ENCODE peak calls at places on chromosome 2, in nine cellular contexts. One of them, this sample, is unnamed.

GRCh38 chr2:187263675-187264580 is 184.1 kb downstream of the CALCRL start:
- DNase-seq in cardiac muscle cell: no peak
- DNase-seq in tibial nerve: no peak
- DNase-seq in foreskin fibroblast: no peak
- DNase-seq in HepG2: no peak
- DNase-seq in HCT116: no peak
- DNase-seq in AG04449: no peak
- DNase-seq in fibroblast of mammary gland: no peak
- DNase-seq in BJ: no peak
- DNase-seq in this sample: no peak

GRCh38 chr2:119475225-119475856 is 43.7 kb downstream of the TMEM37 start:
- DNase-seq in AG04449: no peak
- DNase-seq in BJ: no peak
- DNase-seq in HepG2: peak
- DNase-seq in foreskin fibroblast: no peak
- DNase-seq in HCT116: no peak
- DNase-seq in cardiac muscle cell: no peak
- DNase-seq in fibroblast of mammary gland: no peak
- DNase-seq in tibial nerve: no peak
- DNase-seq in this sample: no peak

GRCh38 chr2:9806656-9807055 is 36.6 kb upstream of the TAF1B start:
- DNase-seq in HepG2: no peak
- DNase-seq in cardiac muscle cell: no peak
- DNase-seq in BJ: no peak
- DNase-seq in foreskin fibroblast: no peak
- DNase-seq in HCT116: no peak
- DNase-seq in AG04449: no peak
- DNase-seq in fibroblast of mammary gland: no peak
- DNase-seq in tibial nerve: no peak
- DNase-seq in this sample: no peak

GRCh38 chr2:241561811-241562210 is 3.3 kb downstream of the BOK start:
- DNase-seq in HepG2: no peak
- DNase-seq in foreskin fibroblast: peak
- DNase-seq in HCT116: no peak
- DNase-seq in AG04449: no peak
- DNase-seq in fibroblast of mammary gland: peak
- DNase-seq in tibial nerve: no peak
- DNase-seq in BJ: no peak
- DNase-seq in cardiac muscle cell: peak
- DNase-seq in this sample: peak

GRCh38 chr2:133658020-133658903 is 90.0 kb upstream of the NCKAP5 start:
- DNase-seq in AG04449: no peak
- DNase-seq in cardiac muscle cell: no peak
- DNase-seq in fibroblast of mammary gland: no peak
- DNase-seq in BJ: no peak
- DNase-seq in HCT116: no peak
- DNase-seq in HepG2: no peak
- DNase-seq in foreskin fibroblast: no peak
- DNase-seq in tibial nerve: no peak
- DNase-seq in this sample: no peak

GRCh38 chr2:237020086-237020485 is 65.6 kb upstream of the COPS8 start:
- DNase-seq in AG04449: no peak
- DNase-seq in foreskin fibroblast: peak
- DNase-seq in cardiac muscle cell: no peak
- DNase-seq in BJ: no peak
- DNase-seq in HCT116: no peak
- DNase-seq in HepG2: no peak
- DNase-seq in fibroblast of mammary gland: no peak
- DNase-seq in tibial nerve: no peak
- DNase-seq in this sample: no peak

GRCh38 chr2:96815326-96816126 is 542 bp upstream of the CNNM3 start:
- DNase-seq in tibial nerve: no peak
- DNase-seq in BJ: no peak
- DNase-seq in AG04449: no peak
- DNase-seq in foreskin fibroblast: peak
- DNase-seq in cardiac muscle cell: peak
- DNase-seq in HCT116: no peak
- DNase-seq in fibroblast of mammary gland: peak
- DNase-seq in HepG2: peak
- DNase-seq in this sample: no peak

GRCh38 chr2:52572469-52572894 is 1195.1 kb upstream of the CHAC2 start:
- DNase-seq in AG04449: no peak
- DNase-seq in BJ: no peak
- DNase-seq in tibial nerve: no peak
- DNase-seq in foreskin fibroblast: no peak
- DNase-seq in fibroblast of mammary gland: no peak
- DNase-seq in cardiac muscle cell: no peak
- DNase-seq in HepG2: no peak
- DNase-seq in HCT116: no peak
- DNase-seq in this sample: no peak

GRCh38 chr2:67394734-67395133 is 2.4 kb upstream of the ETAA1 start:
- DNase-seq in HCT116: no peak
- DNase-seq in cardiac muscle cell: peak
- DNase-seq in AG04449: no peak
- DNase-seq in HepG2: no peak
- DNase-seq in foreskin fibroblast: peak
- DNase-seq in tibial nerve: no peak
- DNase-seq in BJ: no peak
- DNase-seq in fibroblast of mammary gland: peak
- DNase-seq in this sample: no peak

GRCh38 chr2:26453421-26454329 is 24.2 kb downstream of the OTOF start:
- DNase-seq in fibroblast of mammary gland: no peak
- DNase-seq in AG04449: no peak
- DNase-seq in tibial nerve: no peak
- DNase-seq in foreskin fibroblast: no peak
- DNase-seq in HCT116: no peak
- DNase-seq in cardiac muscle cell: no peak
- DNase-seq in HepG2: no peak
- DNase-seq in BJ: no peak
- DNase-seq in this sample: no peak

GRCh38 chr2:31217465-31218200 is at the start of gene CAPN14:
- DNase-seq in AG04449: no peak
- DNase-seq in cardiac muscle cell: no peak
- DNase-seq in HepG2: no peak
- DNase-seq in tibial nerve: no peak
- DNase-seq in fibroblast of mammary gland: no peak
- DNase-seq in foreskin fibroblast: peak
- DNase-seq in BJ: no peak
- DNase-seq in HCT116: no peak
- DNase-seq in this sample: no peak

GRCh38 chr2:159211447-159212396 is 74.8 kb downstream of the WDSUB1 start:
- DNase-seq in foreskin fibroblast: no peak
- DNase-seq in BJ: no peak
- DNase-seq in cardiac muscle cell: no peak
- DNase-seq in HepG2: peak
- DNase-seq in AG04449: no peak
- DNase-seq in HCT116: no peak
- DNase-seq in fibroblast of mammary gland: no peak
- DNase-seq in tibial nerve: no peak
- DNase-seq in this sample: no peak

DNA sequence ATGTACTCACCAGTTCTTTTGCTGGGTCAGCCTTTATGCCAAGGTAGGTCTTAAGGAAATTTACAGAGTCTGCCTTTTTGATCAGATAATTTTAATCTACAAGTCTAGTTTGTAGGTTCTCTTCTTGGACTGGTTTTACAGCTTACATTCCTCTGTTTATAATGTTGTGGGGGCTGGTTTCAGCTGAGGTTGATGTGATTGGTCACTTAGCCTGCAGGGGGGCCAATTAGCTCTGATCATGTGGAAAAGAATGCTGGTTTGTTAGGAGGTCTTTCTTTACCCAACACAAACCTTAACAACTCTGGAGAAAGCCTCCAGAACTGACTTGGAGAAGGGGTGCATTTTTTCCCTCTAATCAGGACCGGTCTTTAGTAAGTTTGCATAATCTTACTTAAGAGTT is at the start of gene KCNJ13:
- DNase-seq in foreskin fibroblast: no peak
- DNase-seq in AG04449: no peak
- DNase-seq in cardiac muscle cell: no peak
- DNase-seq in fibroblast of mammary gland: no peak
- DNase-seq in HepG2: no peak
- DNase-seq in HCT116: no peak
- DNase-seq in BJ: no peak
- DNase-seq in tibial nerve: no peak
- DNase-seq in this sample: peak
- H3K4me3 ChIP-seq in foreskin fibroblast: no peak
- H3K4me3 ChIP-seq in AG04449: no peak
- H3K4me3 ChIP-seq in cardiac muscle cell: no peak
- H3K4me3 ChIP-seq in fibroblast of mammary gland: no peak
- H3K4me3 ChIP-seq in HepG2: no peak
- H3K4me3 ChIP-seq in HCT116: no peak
- H3K4me3 ChIP-seq in BJ: no peak
- H3K4me3 ChIP-seq in tibial nerve: no peak
- H3K4me3 ChIP-seq in this sample: no peak

DNA sequence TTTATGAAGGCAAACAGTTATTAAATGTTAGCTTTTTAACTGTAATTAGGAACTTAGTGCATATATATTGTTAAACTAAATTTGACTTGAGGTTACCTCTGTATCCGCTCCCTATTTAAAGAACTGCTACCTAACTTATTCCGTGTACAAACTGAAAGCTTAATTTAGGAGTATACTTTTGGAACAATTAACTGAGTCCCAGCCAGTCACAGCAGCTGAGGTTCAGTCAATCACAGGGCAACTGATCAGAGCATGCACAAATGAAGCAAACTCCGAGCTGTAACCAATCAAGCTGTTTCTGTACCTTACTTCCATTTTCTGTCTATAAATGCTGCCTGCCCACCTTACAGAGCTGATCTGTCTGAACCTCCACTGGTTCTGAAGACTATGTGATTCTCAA is 61.2 kb downstream of the RAB3GAP1 start:
- DNase-seq in HCT116: no peak
- DNase-seq in BJ: no peak
- DNase-seq in foreskin fibroblast: no peak
- DNase-seq in tibial nerve: no peak
- DNase-seq in fibroblast of mammary gland: no peak
- DNase-seq in HepG2: no peak
- DNase-seq in AG04449: no peak
- DNase-seq in cardiac muscle cell: no peak
- DNase-seq in this sample: no peak
- TF ChIP-seq CTCF in HCT116: no peak
- TF ChIP-seq CTCF in BJ: no peak
- TF ChIP-seq CTCF in foreskin fibroblast: no peak
- TF ChIP-seq CTCF in tibial nerve: no peak
- TF ChIP-seq CTCF in fibroblast of mammary gland: no peak
- TF ChIP-seq CTCF in HepG2: no peak
- TF ChIP-seq CTCF in AG04449: no peak
- TF ChIP-seq CTCF in cardiac muscle cell: no peak
- TF ChIP-seq CTCF in this sample: no peak

GRCh38 chr2:54557601-54558187 is 101.6 kb downstream of the SPTBN1 start:
- DNase-seq in BJ: no peak
- DNase-seq in cardiac muscle cell: peak
- DNase-seq in tibial nerve: no peak
- DNase-seq in foreskin fibroblast: peak
- DNase-seq in HepG2: peak
- DNase-seq in HCT116: peak
- DNase-seq in AG04449: no peak
- DNase-seq in fibroblast of mammary gland: peak
- DNase-seq in this sample: no peak

GRCh38 chr2:54555318-54555837 is 99.3 kb downstream of the SPTBN1 start:
- DNase-seq in AG04449: no peak
- DNase-seq in tibial nerve: no peak
- DNase-seq in cardiac muscle cell: no peak
- DNase-seq in HCT116: no peak
- DNase-seq in fibroblast of mammary gland: peak
- DNase-seq in foreskin fibroblast: peak
- DNase-seq in HepG2: peak
- DNase-seq in BJ: no peak
- DNase-seq in this sample: no peak

GRCh38 chr2:54557211-54557600 is 101.1 kb downstream of the SPTBN1 start:
- DNase-seq in cardiac muscle cell: no peak
- DNase-seq in BJ: no peak
- DNase-seq in HCT116: no peak
- DNase-seq in fibroblast of mammary gland: no peak
- DNase-seq in AG04449: no peak
- DNase-seq in foreskin fibroblast: no peak
- DNase-seq in HepG2: no peak
- DNase-seq in tibial nerve: no peak
- DNase-seq in this sample: no peak

GRCh38 chr2:54558188-54558975 is 102.3 kb downstream of the SPTBN1 start:
- DNase-seq in BJ: no peak
- DNase-seq in AG04449: no peak
- DNase-seq in cardiac muscle cell: peak
- DNase-seq in tibial nerve: no peak
- DNase-seq in foreskin fibroblast: peak
- DNase-seq in HepG2: peak
- DNase-seq in fibroblast of mammary gland: peak
- DNase-seq in HCT116: peak
- DNase-seq in this sample: no peak

DNA sequence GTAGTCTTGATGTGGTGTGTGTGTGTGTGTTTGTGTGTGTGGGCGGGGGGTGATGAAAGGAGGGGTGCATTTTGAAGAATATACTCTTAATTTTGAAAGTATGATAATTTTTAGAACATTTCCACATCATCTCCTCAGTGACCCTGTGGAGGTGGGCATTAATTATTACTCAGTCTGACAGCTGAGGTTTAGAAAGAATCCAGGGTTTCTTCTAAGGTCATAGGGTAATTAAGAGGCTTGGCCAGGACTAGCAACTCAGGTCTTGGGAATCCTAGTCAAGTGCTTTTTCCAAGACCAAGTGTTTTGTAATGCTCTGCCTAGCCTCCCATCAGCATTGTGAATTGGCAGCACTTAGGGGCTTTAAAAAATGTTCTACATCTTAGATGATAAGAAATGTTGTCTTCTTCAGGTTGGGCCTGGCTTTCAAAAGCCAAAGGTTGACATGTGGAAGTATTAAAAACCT is 100.6 kb downstream of the SPTBN1 start:
- DNase-seq in HCT116: no peak
- DNase-seq in fibroblast of mammary gland: peak
- DNase-seq in AG04449: no peak
- DNase-seq in cardiac muscle cell: peak
- DNase-seq in BJ: no peak
- DNase-seq in tibial nerve: no peak
- DNase-seq in foreskin fibroblast: peak
- DNase-seq in HepG2: no peak
- DNase-seq in this sample: no peak
- H3K4me3 ChIP-seq in HCT116: peak
- H3K4me3 ChIP-seq in fibroblast of mammary gland: no peak
- H3K4me3 ChIP-seq in AG04449: no peak
- H3K4me3 ChIP-seq in cardiac muscle cell: no peak
- H3K4me3 ChIP-seq in BJ: no peak
- H3K4me3 ChIP-seq in tibial nerve: peak
- H3K4me3 ChIP-seq in foreskin fibroblast: no peak
- H3K4me3 ChIP-seq in HepG2: peak
- H3K4me3 ChIP-seq in this sample: no peak

DNA sequence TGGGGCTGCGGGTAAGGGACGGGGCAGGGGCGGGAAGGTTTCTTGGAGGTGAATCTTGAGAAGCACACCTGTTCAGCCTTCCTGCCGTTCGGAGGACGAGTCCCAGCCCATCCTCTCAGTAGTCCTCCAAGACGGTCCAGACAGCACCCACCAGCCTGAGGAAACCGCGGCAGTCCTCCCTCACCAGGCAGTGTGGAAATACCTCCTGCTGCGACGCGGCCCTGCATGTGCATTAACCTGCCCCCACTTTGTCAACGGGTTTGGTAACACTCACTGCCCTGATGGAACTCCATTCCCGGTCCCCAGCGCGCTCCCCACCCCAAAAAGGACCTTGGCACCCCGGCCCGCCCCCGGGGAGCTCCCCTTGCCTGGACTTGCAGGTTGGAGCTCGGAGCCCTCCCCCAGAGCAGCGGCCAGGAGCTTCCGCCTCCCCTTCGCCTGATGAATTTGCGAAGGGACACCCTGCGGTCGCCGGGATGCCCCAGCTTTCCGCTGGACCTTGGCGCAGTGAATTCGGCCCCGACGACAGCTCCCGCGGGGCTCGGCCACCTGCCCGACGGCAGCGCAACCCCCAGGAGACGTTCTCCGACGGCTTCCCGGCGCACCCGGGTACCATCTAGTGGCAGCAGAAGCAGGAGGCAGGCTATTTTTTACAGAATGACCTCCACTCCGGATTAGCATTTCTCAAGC is 31.5 kb downstream of the ACVR1C start:
- DNase-seq in cardiac muscle cell: peak
- DNase-seq in AG04449: no peak
- DNase-seq in foreskin fibroblast: peak
- DNase-seq in fibroblast of mammary gland: peak
- DNase-seq in HepG2: no peak
- DNase-seq in HCT116: no peak
- DNase-seq in tibial nerve: no peak
- DNase-seq in BJ: no peak
- DNase-seq in this sample: no peak
- TF ChIP-seq CTCF in cardiac muscle cell: peak
- TF ChIP-seq CTCF in AG04449: peak
- TF ChIP-seq CTCF in foreskin fibroblast: peak
- TF ChIP-seq CTCF in fibroblast of mammary gland: peak
- TF ChIP-seq CTCF in HepG2: peak
- TF ChIP-seq CTCF in HCT116: no peak
- TF ChIP-seq CTCF in tibial nerve: no peak
- TF ChIP-seq CTCF in BJ: peak
- TF ChIP-seq CTCF in this sample: peak

This sample was measured in LNCaP clone FGC.